ENCODE peak calls at places on chromosomes 4 and X, in seven cellular contexts. V is AG20443, A is psoas muscle, P is ACHN, M is PC-3, K is AG08395, R is dermis blood vessel endothelial cell. L is an unnamed sample.

GRCh38 chrX:154349359-154349935 is 25.0 kb downstream of the FLNA start:
- DNase-seq in P (no peak), V (no peak), R (no peak), M (no peak), A (peak), K (no peak), L (peak)

GRCh38 chr4:132982151-132982550 is 166.9 kb upstream of the PCDH10 start:
- DNase-seq in V (no peak), P (no peak), K (no peak), R (no peak), A (no peak), M (no peak), L (peak)

GRCh38 chr4:146343776-146344175 is 129.4 kb downstream of the REELD1 start:
- DNase-seq in K (no peak), R (no peak), V (no peak), A (no peak), P (no peak), M (peak), L (no peak)

GRCh38 chrX:19017271-19017670 is 33.4 kb upstream of the PHKA2 start:
- DNase-seq in R (peak), V (peak), M (peak), K (peak), A (no peak), P (peak), L (peak)

GRCh38 chr4:156774422-156774821 is 197.2 kb downstream of the PDGFC start:
- DNase-seq in M (peak), V (peak), K (peak), R (no peak), A (peak), P (peak), L (peak)

GRCh38 chr4:41882622-41883347 is 52.4 kb upstream of the TMEM33 start:
- DNase-seq in R (peak), A (peak), V (peak), P (peak), M (peak), K (peak), L (peak)

GRCh38 chr4:16733509-16733908 is 164.9 kb downstream of the LDB2 start:
- DNase-seq in V (no peak), K (no peak), P (no peak), M (no peak), R (no peak), A (no peak), L (no peak)

GRCh38 chr4:123967360-123967759 is 570.8 kb downstream of the SPRY1 start:
- DNase-seq in P (no peak), A (no peak), R (no peak), M (no peak), V (peak), K (peak), L (peak)

GRCh38 chr4:157818946-157819692 is 353.7 kb downstream of the GASK1B start:
- DNase-seq in A (no peak), R (no peak), V (no peak), K (no peak), M (no peak), P (no peak), L (no peak)

GRCh38 chrX:87167841-87168240 is 349.8 kb upstream of the KLHL4 start:
- DNase-seq in P (no peak), V (no peak), R (no peak), K (no peak), A (no peak), M (no peak), L (no peak)

GRCh38 chr4:126778348-126778747 is 854.4 kb upstream of the INTU start:
- DNase-seq in R (peak), P (no peak), V (peak), A (no peak), M (peak), K (peak), L (peak)